ENCODE peak calls at places on chromosome 4, in nine cellular contexts. I is H7, T is GM23248, F is AG10803, S is bronchial epithelial cell, W is thoracic aorta, Z is esophagus squamous epithelium, R is A549, P is left ventricle myocardium inferior. A is an unnamed sample.
A peak's percentile ranks its signal among the peaks of the same experiment; 100 is the strongest.

GRCh38 chr4:17494258-17494657 is 17.6 kb downstream of the QDPR start:
- DNase-seq in I (no peak), T (peak; percentile 82), F (peak; percentile 62), S (peak; percentile 69), W (no peak), Z (no peak), R (peak; percentile 17), P (no peak), A (peak; percentile 76)

GRCh38 chr4:10951306-10951705 is 266.7 kb upstream of the CLNK start:
- DNase-seq in I (no peak), T (no peak), F (no peak), S (peak; percentile 78), W (no peak), Z (no peak), R (no peak), P (no peak), A (no peak)

GRCh38 chr4:141056473-141056872 is 76.8 kb downstream of the RNF150 start:
- DNase-seq in I (no peak), T (no peak), F (no peak), S (no peak), W (no peak), Z (no peak), R (no peak), P (no peak), A (no peak)

GRCh38 chr4:180060159-180060889 is 2182.9 kb upstream of the TENM3 start:
- DNase-seq in I (peak; percentile 10), T (peak; percentile 2), F (no peak), S (peak; percentile 23), W (no peak), Z (no peak), R (peak; percentile 23), P (no peak), A (no peak)

GRCh38 chr4:28310926-28311325 is 1450.3 kb downstream of the STIM2 start:
- DNase-seq in I (no peak), T (no peak), F (no peak), S (peak; percentile 62), W (no peak), Z (no peak), R (no peak), P (no peak), A (no peak)

GRCh38 chr4:182975806-182976205 is 58.6 kb upstream of the DCTD start:
- DNase-seq in I (no peak), T (peak; percentile 92), F (peak; percentile 71), S (peak; percentile 97), W (no peak), Z (no peak), R (peak; percentile 61), P (no peak), A (peak; percentile 78)

GRCh38 chr4:67581913-67582312 is 23.4 kb downstream of the STAP1 start:
- DNase-seq in I (no peak), T (no peak), F (no peak), S (no peak), W (no peak), Z (no peak), R (no peak), P (no peak), A (no peak)

GRCh38 chr4:187294861-187295260 is 571.2 kb upstream of the FAT1 start:
- DNase-seq in I (no peak), T (no peak), F (peak; percentile 35), S (peak; percentile 89), W (no peak), Z (no peak), R (no peak), P (no peak), A (peak; percentile 61)

GRCh38 chr4:88743696-88744095 is 46.1 kb upstream of the NAP1L5 start:
- DNase-seq in I (no peak), T (peak; percentile 81), F (peak; percentile 80), S (peak; percentile 29), W (no peak), Z (no peak), R (no peak), P (no peak), A (peak; percentile 64)

GRCh38 chr4:122046255-122046654 is 94.4 kb upstream of the TRPC3 start:
- DNase-seq in I (no peak), T (no peak), F (no peak), S (no peak), W (no peak), Z (no peak), R (no peak), P (no peak), A (no peak)

GRCh38 chr4:152618971-152619370 is 60.8 kb downstream of the TMEM154 start:
- DNase-seq in I (no peak), T (no peak), F (no peak), S (peak; percentile 94), W (no peak), Z (no peak), R (no peak), P (no peak), A (no peak)

GRCh38 chr4:169116270-169116901 is 106.3 kb upstream of the CBR4 start:
- DNase-seq in I (no peak), T (peak; percentile 65), F (no peak), S (peak; percentile 41), W (no peak), Z (no peak), R (no peak), P (no peak), A (peak; percentile 31)

GRCh38 chr4:167973513-167973912 is 118.8 kb upstream of the ANXA10 start:
- DNase-seq in I (no peak), T (no peak), F (no peak), S (no peak), W (no peak), Z (no peak), R (no peak), P (no peak), A (no peak)

GRCh38 chr4:2330119-2331042 is 68.5 kb upstream of the MXD4 start:
- DNase-seq in I (peak; percentile 56), T (peak; percentile 94), F (peak; percentile 88), S (peak; percentile 86), W (no peak), Z (no peak), R (peak; percentile 27), P (no peak), A (peak; percentile 91)

GRCh38 chr4:84151574-84151973 is 347.5 kb downstream of the NKX6-1 start:
- DNase-seq in I (no peak), T (no peak), F (no peak), S (no peak), W (no peak), Z (no peak), R (peak; percentile 4), P (no peak), A (no peak)

GRCh38 chr4:42152507-42153504 is at the start of gene BEND4:
- DNase-seq in I (peak; percentile 51), T (peak; percentile 7), F (no peak), S (no peak), W (no peak), Z (no peak), R (peak; percentile 6), P (no peak), A (no peak)

GRCh38 chr4:37726666-37727065 is 40.5 kb upstream of the RELL1 start:
- DNase-seq in I (no peak), T (peak; percentile 71), F (peak; percentile 29), S (no peak), W (no peak), Z (no peak), R (no peak), P (no peak), A (peak; percentile 68)

GRCh38 chr4:159504634-159505033 is 401.8 kb downstream of the RAPGEF2 start:
- DNase-seq in I (no peak), T (no peak), F (no peak), S (no peak), W (no peak), Z (no peak), R (no peak), P (no peak), A (no peak)
- H3K4me3 ChIP-seq in I (no peak overlapping the region), T (no peak overlapping the region), F (no peak overlapping the region), S (no peak overlapping the region), W (no peak overlapping the region), Z (no peak overlapping the region), R (no peak overlapping the region), P (no peak overlapping the region), A (no peak overlapping the region)

GRCh38 chr4:54107951-54108740 is 8.2 kb downstream of the GSX2 start:
- DNase-seq in I (peak; percentile 56), T (no peak), F (no peak), S (no peak), W (no peak), Z (no peak), R (no peak), P (no peak), A (peak; percentile 44)
- H3K4me3 ChIP-seq in I (no peak overlapping the region), T (no peak overlapping the region), F (no peak overlapping the region), S (no peak overlapping the region), W (no peak overlapping the region), Z (no peak overlapping the region), R (no peak overlapping the region), P (no peak overlapping the region), A (no peak overlapping the region)

GRCh38 chr4:6362243-6362885 is 92.7 kb downstream of the WFS1 start:
- DNase-seq in I (peak; percentile 75), T (no peak), F (no peak), S (no peak), W (no peak), Z (no peak), R (peak; percentile 17), P (peak; percentile 3), A (no peak)
- H3K4me3 ChIP-seq in I (no peak overlapping the region), T (no peak overlapping the region), F (no peak overlapping the region), S (no peak overlapping the region), W (no peak overlapping the region), Z (no peak overlapping the region), R (no peak overlapping the region), P (no peak overlapping the region), A (no peak overlapping the region)

DNA sequence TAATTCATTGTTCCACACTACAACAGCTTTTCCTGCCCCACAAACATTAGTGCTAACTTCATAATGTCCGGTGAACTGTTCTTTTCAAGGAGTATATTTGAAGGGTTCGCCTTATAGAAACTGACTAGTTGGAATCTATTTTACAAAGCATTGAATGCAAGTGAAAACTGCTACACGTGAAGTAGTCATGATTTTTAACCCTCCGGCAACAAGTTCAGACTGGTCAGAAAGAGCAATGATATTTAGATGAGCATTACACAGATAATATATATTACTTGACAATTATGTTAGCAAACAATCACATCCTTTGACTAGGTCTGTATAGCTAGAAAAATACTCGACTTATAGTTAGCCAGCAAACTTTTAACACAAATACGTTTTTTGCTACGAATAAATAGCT is 1.7 kb upstream of the SLAIN2 start:
- DNase-seq in I (no peak), T (no peak), F (no peak), S (peak; percentile 70), W (no peak), Z (no peak), R (no peak), P (no peak), A (no peak)
- H3K4me3 ChIP-seq in I (no peak overlapping the region), T (peak overlapping the region; percentile 75), F (no peak overlapping the region), S (no peak overlapping the region), W (no peak overlapping the region), Z (no peak overlapping the region), R (no peak overlapping the region), P (no peak overlapping the region), A (no peak overlapping the region)

DNA sequence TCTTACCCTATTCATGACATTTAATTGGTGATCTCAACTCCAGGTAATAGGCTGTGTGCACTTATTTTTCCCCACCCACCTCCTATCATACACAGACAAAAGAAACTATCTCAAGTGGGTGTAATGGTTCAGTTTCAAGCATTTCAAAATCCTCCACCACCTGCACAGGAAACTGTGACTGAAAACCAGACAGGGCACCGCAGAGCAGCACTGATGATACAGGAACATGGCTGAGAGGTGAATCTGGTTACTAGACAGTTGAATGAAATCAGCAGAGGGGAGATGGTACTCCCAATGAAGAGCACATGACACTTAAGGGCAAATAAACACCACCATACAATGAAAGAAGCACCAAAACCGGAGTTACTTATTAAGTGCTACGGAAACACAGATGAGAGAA is 78.4 kb downstream of the CAMK2D start:
- DNase-seq in I (no peak), T (no peak), F (no peak), S (peak; percentile 63), W (no peak), Z (no peak), R (no peak), P (no peak), A (no peak)
- H3K4me3 ChIP-seq in I (no peak overlapping the region), T (no peak overlapping the region), F (no peak overlapping the region), S (no peak overlapping the region), W (no peak overlapping the region), Z (no peak overlapping the region), R (no peak overlapping the region), P (no peak overlapping the region), A (no peak overlapping the region)

A was measured in foreskin fibroblast.